ENCODE peak calls at places on chromosome 12, in seven cellular contexts. X, Y, J, M, D, I and B are unnamed samples. For H3K27me3, the result is how much of the 10 kb centered on the place peaks cover.

GRCh38 chr12:79844693-79845092 is 90.2 kb downstream of the PPP1R12A start:
- DNase-seq in I (no peak), Y (no peak), D (no peak), X (no peak), M (no peak), J (peak), B (no peak)

GRCh38 chr12:50626026-50626425 is 121.2 kb downstream of the DIP2B start:
- DNase-seq in M (no peak), D (no peak), J (no peak), I (no peak), Y (no peak), X (no peak), B (no peak)

GRCh38 chr12:53825246-53826081 is 73.7 kb upstream of the CISTR start:
- DNase-seq in X (no peak), D (no peak), I (peak), Y (no peak), J (no peak), M (peak), B (no peak)

GRCh38 chr12:67996347-67996746 is 7.1 kb downstream of the IFNG-AS1 start:
- DNase-seq in J (no peak), M (no peak), D (no peak), Y (no peak), X (no peak), I (no peak), B (no peak)

GRCh38 chr12:110436231-110436630 is 13.9 kb downstream of the ARPC3 start:
- DNase-seq in D (no peak), I (no peak), J (no peak), X (no peak), Y (no peak), M (no peak), B (no peak)

GRCh38 chr12:42584539-42585174 is 4.9 kb downstream of the PRICKLE1 start:
- DNase-seq in D (no peak), Y (no peak), I (no peak), J (peak), M (no peak), X (no peak), B (no peak)

GRCh38 chr12:84161296-84161695 is 751.3 kb downstream of the SLC6A15 start:
- DNase-seq in M (no peak), X (no peak), D (no peak), Y (no peak), I (no peak), J (no peak), B (no peak)

GRCh38 chr12:91744613-91745012 is 401.0 kb downstream of the BTG1 start:
- DNase-seq in D (no peak), J (no peak), I (no peak), X (no peak), M (no peak), Y (no peak), B (no peak)

GRCh38 chr12:92987846-92988621 is 58.9 kb upstream of the EEA1 start:
- DNase-seq in X (no peak), M (no peak), D (no peak), I (peak), J (peak), Y (no peak), B (no peak)

GRCh38 chr12:54596526-54596946 is 8.1 kb upstream of the PPP1R1A start:
- DNase-seq in J (peak), X (peak), Y (peak), I (peak), D (peak), M (peak), B (peak)

GRCh38 chr12:23376238-23376637 is 573.2 kb downstream of the SOX5 start:
- DNase-seq in J (peak), Y (no peak), D (no peak), M (no peak), X (no peak), I (no peak), B (no peak)

GRCh38 chr12:77324763-77325468 is 259.5 kb upstream of the E2F7 start:
- DNase-seq in M (peak), X (peak), J (peak), Y (peak), D (no peak), I (peak), B (peak)

GRCh38 chr12:169528-170360 is 44.2 kb downstream of the SLC6A12 start:
- DNase-seq in M (no peak), X (no peak), D (no peak), I (no peak), J (peak), Y (no peak), B (no peak)

GRCh38 chr12:92619730-92620684 is 82.8 kb upstream of the PLEKHG7 start:
- DNase-seq in I (no peak), J (no peak), D (no peak), X (no peak), M (no peak), Y (no peak), B (no peak)

GRCh38 chr12:113262710-113263109 is 41.4 kb downstream of the TPCN1 start:
- DNase-seq in Y (no peak), J (no peak), I (no peak), M (no peak), X (no peak), D (no peak), B (no peak)

GRCh38 chr12:30823140-30823669 is 68.5 kb upstream of the CAPRIN2 start:
- DNase-seq in J (no peak), I (peak), X (peak), M (peak), D (peak), Y (peak), B (no peak)

GRCh38 chr12:44457465-44457864 is 418.6 kb downstream of the NELL2 start:
- DNase-seq in I (no peak), X (no peak), M (no peak), D (no peak), J (peak), Y (no peak), B (no peak)

GRCh38 chr12:66676241-66676640 is 2.6 kb downstream of the GRIP1 start:
- DNase-seq in J (no peak), Y (no peak), M (no peak), I (no peak), X (no peak), D (no peak), B (no peak)
- H3K27me3 ChIP-seq in J (under half), Y (under half), M (under half), I (under half), X (under half), D (under half), B (under half)

GRCh38 chr12:100656806-100657205 is 83.3 kb downstream of the GAS2L3 start:
- DNase-seq in Y (no peak), I (no peak), J (no peak), D (no peak), M (no peak), X (no peak), B (no peak)
- H3K27me3 ChIP-seq in Y (under half), I (under half), J (under half), D (under half), M (under half), X (under half), B (under half)

DNA sequence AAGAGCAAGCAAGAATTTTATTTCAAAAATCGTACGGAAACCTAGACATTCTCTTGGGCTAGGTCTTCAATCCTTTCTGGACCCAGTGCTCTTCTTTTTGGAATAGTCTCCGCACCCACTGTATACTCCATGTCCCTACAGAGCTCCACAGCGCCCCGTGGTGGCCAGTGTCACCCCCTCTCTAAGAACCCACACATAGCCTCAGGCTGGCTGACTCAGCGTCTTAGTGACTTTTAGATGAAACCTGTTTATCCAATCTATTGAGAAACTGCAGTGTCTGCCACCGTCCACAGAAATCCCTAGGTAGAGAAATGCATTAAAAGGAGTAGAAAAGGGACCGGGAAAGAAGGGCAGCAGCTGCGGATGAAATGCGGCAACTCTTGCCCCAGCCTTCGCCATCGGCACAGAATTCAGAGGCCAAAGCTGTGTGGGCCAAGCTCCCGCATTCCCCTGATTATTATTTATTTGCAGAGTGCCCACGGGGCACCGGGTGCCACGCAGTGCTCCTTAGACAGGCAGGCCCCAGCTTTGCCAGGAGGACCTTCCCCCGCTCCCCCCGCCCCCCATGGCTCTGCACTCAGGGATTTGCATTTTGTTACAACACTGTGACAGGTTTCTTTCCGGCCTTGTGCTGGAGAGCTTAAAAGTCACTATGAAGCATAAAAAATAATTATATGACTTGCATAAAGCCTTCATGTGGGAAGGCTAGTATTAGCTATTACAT is 170.1 kb upstream of the FKBP4 start:
- DNase-seq in D (no peak), J (peak), Y (no peak), X (no peak), I (no peak), M (no peak), B (no peak)
- H3K27me3 ChIP-seq in D (under half), J (half or more), Y (under half), X (under half), I (under half), M (under half), B (under half)

DNA sequence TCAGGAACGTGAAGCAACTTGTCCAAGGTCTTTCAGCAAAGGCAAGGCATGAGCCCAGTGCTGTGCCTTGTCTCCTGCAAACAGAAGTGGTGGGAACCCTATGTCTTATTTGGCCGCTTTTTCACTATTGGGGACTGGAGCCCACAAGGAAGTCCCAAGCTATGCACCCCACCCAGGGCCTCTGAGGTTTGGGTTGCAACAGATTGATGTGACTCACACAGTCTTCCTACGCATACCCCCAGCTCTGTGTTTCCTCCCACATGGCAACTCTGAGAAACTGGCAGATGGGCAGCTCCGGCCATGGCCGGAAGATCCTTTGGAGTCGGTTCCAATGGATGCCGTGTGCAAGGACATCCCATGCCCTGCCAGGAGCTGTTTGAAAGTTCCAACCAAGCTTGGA is 28.3 kb upstream of the CMKLR1 start:
- DNase-seq in J (no peak), D (no peak), X (no peak), M (peak), Y (no peak), I (peak), B (no peak)
- H3K27me3 ChIP-seq in J (under half), D (under half), X (under half), M (under half), Y (under half), I (under half), B (under half)